ENCODE peak calls at places on chromosome X, in five cellular contexts. L is BE2C, V is cardiac fibroblast, B is coronary artery, U is OCI-LY7. M is an unnamed sample.

GRCh38 chrX:153944140-153944799 is at the start of gene RENBP:
- DNase-seq in L (peak), V (no peak), B (no peak), U (peak), M (peak)

GRCh38 chrX:53678667-53679066 is 7.9 kb downstream of the HUWE1 start:
- DNase-seq in L (no peak), V (peak), B (no peak), U (no peak), M (no peak)

GRCh38 chrX:47558436-47558835 is 2.6 kb upstream of the ARAF start:
- DNase-seq in L (no peak), V (no peak), B (no peak), U (no peak), M (no peak)

GRCh38 chrX:153582896-153583295 is 16.0 kb downstream of the CCNQ start:
- DNase-seq in L (peak), V (peak), B (no peak), U (peak), M (peak)

GRCh38 chrX:132961511-132961910 is 3.1 kb upstream of the HS6ST2 start:
- DNase-seq in L (no peak), V (no peak), B (no peak), U (no peak), M (no peak)

GRCh38 chrX:132940727-132941162 is 17.7 kb downstream of the HS6ST2 start:
- DNase-seq in L (no peak), V (no peak), B (no peak), U (no peak), M (no peak)

GRCh38 chrX:132071260-132071659 is 48.2 kb downstream of the STK26 start:
- DNase-seq in L (no peak), V (peak), B (no peak), U (peak), M (no peak)

GRCh38 chrX:119121341-119121740 is 6.3 kb downstream of the KIAA1210 start:
- DNase-seq in L (no peak), V (peak), B (no peak), U (no peak), M (no peak)

GRCh38 chrX:13048265-13048664 is 3.8 kb upstream of the FAM9C start:
- DNase-seq in L (no peak), V (peak), B (no peak), U (no peak), M (no peak)

GRCh38 chrX:156005144-156005543 is 7.6 kb downstream of the IL9R start:
- DNase-seq in L (no peak), V (no peak), B (no peak), U (no peak), M (no peak)

GRCh38 chrX:40157228-40158035 is 59.7 kb upstream of the BCOR start:
- DNase-seq in L (no peak), V (no peak), B (no peak), U (peak), M (no peak)

GRCh38 chrX:16250296-16250695 is 83.0 kb downstream of the MAGEB17 start:
- DNase-seq in L (no peak), V (peak), B (no peak), U (no peak), M (no peak)

GRCh38 chrX:124098089-124098488 is 136.6 kb downstream of the STAG2 start:
- DNase-seq in L (no peak), V (peak), B (no peak), U (peak), M (no peak)

GRCh38 chrX:34288782-34289181 is 156.7 kb upstream of the FAM47A start:
- DNase-seq in L (no peak), V (peak), B (no peak), U (no peak), M (no peak)

GRCh38 chrX:2446815-2447214 is 54.0 kb downstream of the DHRSX start:
- DNase-seq in L (no peak), V (no peak), B (no peak), U (no peak), M (no peak)

GRCh38 chrX:1679238-1679637 is 64.4 kb downstream of the ASMT start:
- DNase-seq in L (no peak), V (peak), B (no peak), U (no peak), M (no peak)

GRCh38 chrX:23792861-23793553 is 10.0 kb downstream of the SAT1 start:
- DNase-seq in L (no peak), V (no peak), B (no peak), U (no peak), M (no peak)

GRCh38 chrX:47285762-47286320 is 53.0 kb downstream of the USP11 start:
- DNase-seq in L (no peak), V (peak), B (no peak), U (no peak), M (no peak)

GRCh38 chrX:119512145-119512800 is 44.0 kb downstream of the SLC25A5 start:
- DNase-seq in L (peak), V (peak), B (no peak), U (peak), M (peak)

GRCh38 chrX:135596495-135596894 is 76.0 kb downstream of the INTS6L start:
- DNase-seq in L (peak), V (peak), B (no peak), U (peak), M (peak)

GRCh38 chrX:68832101-68832416 is 3.2 kb downstream of the EFNB1 start:
- DNase-seq in L (no peak), V (peak), B (peak), U (peak), M (peak)

GRCh38 chrX:103585421-103586313 is at the start of gene TCEAL4:
- DNase-seq in L (peak), V (no peak), B (peak), U (peak), M (peak)

GRCh38 chrX:12770440-12770839 is 20.8 kb upstream of the PRPS2 start:
- DNase-seq in L (no peak), V (peak), B (no peak), U (peak), M (no peak)

GRCh38 chrX:30971761-30972603 is 82.9 kb upstream of the TAB3 start:
- DNase-seq in L (peak), V (peak), B (no peak), U (peak), M (no peak)
- H3K4me3 ChIP-seq in L (peak), V (no peak), B (peak), U (peak), M (no peak)

GRCh38 chrX:48741834-48742233 is 19.7 kb upstream of the GLOD5 start:
- DNase-seq in L (no peak), V (no peak), B (no peak), U (no peak), M (no peak)

GRCh38 chrX:48737213-48737938 is 24.2 kb upstream of the GLOD5 start:
- DNase-seq in L (peak), V (peak), B (peak), U (peak), M (peak)

GRCh38 chrX:48737940-48738339 is 23.6 kb upstream of the GLOD5 start:
- DNase-seq in L (no peak), V (no peak), B (no peak), U (peak), M (no peak)

GRCh38 chrX:48736878-48737212 is 24.7 kb upstream of the GLOD5 start:
- DNase-seq in L (no peak), V (no peak), B (no peak), U (no peak), M (no peak)

GRCh38 chrX:48736303-48736702 is 25.2 kb upstream of the GLOD5 start:
- DNase-seq in L (no peak), V (no peak), B (no peak), U (peak), M (no peak)
- H3K4me3 ChIP-seq in L (no peak), V (no peak), B (peak), U (peak), M (peak)

DNA sequence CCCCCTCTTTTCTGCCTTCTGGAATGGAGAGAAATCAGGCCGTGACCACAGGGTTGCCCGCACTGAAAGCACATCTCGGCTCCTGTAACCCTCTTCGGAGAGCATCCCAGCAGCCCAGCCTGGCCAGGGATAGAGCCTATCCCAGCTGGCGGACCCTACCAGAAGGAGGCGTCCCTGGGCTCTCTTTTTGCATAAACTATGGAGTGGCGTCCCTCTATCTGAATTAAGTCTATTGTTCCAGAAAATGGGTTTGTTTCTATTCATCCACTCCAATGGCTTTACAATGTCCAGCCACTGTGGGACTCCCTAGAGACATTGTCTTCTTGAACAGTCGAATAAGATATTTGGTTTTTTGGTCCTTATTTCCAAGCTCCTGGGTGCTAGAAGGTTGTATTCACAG is 689 bp upstream of the NHSL2 start:
- DNase-seq in L (no peak), V (no peak), B (no peak), U (no peak), M (peak)
- H3K4me3 ChIP-seq in L (no peak), V (no peak), B (no peak), U (no peak), M (peak)

GRCh38 chrX:71214152-71214551 is 8.9 kb upstream of the GJB1 start:
- DNase-seq in L (no peak), V (no peak), B (no peak), U (no peak), M (no peak)

GRCh38 chrX:71214604-71215334 is 8.3 kb upstream of the GJB1 start:
- DNase-seq in L (no peak), V (no peak), B (no peak), U (no peak), M (no peak)

GRCh38 chrX:71216446-71216845 is 6.6 kb upstream of the GJB1 start:
- DNase-seq in L (no peak), V (no peak), B (no peak), U (peak), M (no peak)

GRCh38 chrX:71215335-71215912 is 7.6 kb upstream of the GJB1 start:
- DNase-seq in L (no peak), V (no peak), B (no peak), U (no peak), M (no peak)

DNA sequence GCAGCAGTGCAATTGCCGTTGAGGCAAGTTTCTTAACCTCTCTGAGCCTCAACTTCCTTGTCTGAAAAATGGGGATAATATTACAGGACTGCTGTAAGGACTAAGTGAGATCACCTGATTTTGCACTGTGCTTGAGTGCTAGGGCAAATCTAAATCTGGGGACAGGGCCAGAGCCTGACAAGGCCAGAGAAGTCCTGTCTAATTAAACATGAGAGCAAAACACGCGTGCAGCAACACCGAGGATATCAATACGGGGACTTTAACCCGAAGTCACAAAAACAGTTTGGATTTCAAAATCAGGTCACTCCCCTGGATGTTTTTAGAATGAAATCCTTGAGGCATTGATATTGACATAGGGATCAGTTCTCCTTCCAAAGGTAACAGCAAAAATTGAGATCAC is 5.7 kb upstream of the GJB1 start:
- DNase-seq in L (no peak), V (no peak), B (no peak), U (no peak), M (no peak)
- H3K4me3 ChIP-seq in L (no peak), V (no peak), B (no peak), U (no peak), M (no peak)